ENCODE peak calls at places on chromosomes 1 and 21, in five cellular contexts. One of them, this sample, is unnamed.

GRCh38 chr1:215807218-215807617 is 240.1 kb downstream of the KCTD3 start:
- DNase-seq in esophagus squamous epithelium: no peak
- DNase-seq in HL-60: no peak
- DNase-seq in IMR-90: no peak
- DNase-seq in gastrocnemius medialis: no peak
- DNase-seq in this sample: no peak

GRCh38 chr1:162283657-162284056 is 93.0 kb downstream of the SPATA46 start:
- DNase-seq in esophagus squamous epithelium: no peak
- DNase-seq in IMR-90: no peak
- DNase-seq in HL-60: no peak
- DNase-seq in gastrocnemius medialis: no peak
- DNase-seq in this sample: no peak

GRCh38 chr1:181044449-181044966 is 10.7 kb downstream of the MR1 start:
- DNase-seq in IMR-90: peak
- DNase-seq in esophagus squamous epithelium: no peak
- DNase-seq in HL-60: peak
- DNase-seq in gastrocnemius medialis: no peak
- DNase-seq in this sample: peak

GRCh38 chr1:15152318-15153183 is 996 bp upstream of the TMEM51 start:
- DNase-seq in HL-60: no peak
- DNase-seq in esophagus squamous epithelium: no peak
- DNase-seq in gastrocnemius medialis: peak
- DNase-seq in IMR-90: peak
- DNase-seq in this sample: peak

GRCh38 chr1:201893431-201893830 is 4.7 kb downstream of the SHISA4 start:
- DNase-seq in gastrocnemius medialis: no peak
- DNase-seq in IMR-90: no peak
- DNase-seq in esophagus squamous epithelium: no peak
- DNase-seq in HL-60: no peak
- DNase-seq in this sample: no peak

GRCh38 chr1:180917306-180918065 is 4.8 kb downstream of the KIAA1614 start:
- DNase-seq in gastrocnemius medialis: no peak
- DNase-seq in esophagus squamous epithelium: no peak
- DNase-seq in IMR-90: peak
- DNase-seq in HL-60: peak
- DNase-seq in this sample: no peak

GRCh38 chr1:11458811-11459275 is 20.1 kb upstream of the DISP3 start:
- DNase-seq in gastrocnemius medialis: no peak
- DNase-seq in HL-60: no peak
- DNase-seq in esophagus squamous epithelium: no peak
- DNase-seq in IMR-90: no peak
- DNase-seq in this sample: no peak

GRCh38 chr1:3127738-3128137 is 58.7 kb downstream of the PRDM16 start:
- DNase-seq in esophagus squamous epithelium: no peak
- DNase-seq in HL-60: no peak
- DNase-seq in gastrocnemius medialis: no peak
- DNase-seq in IMR-90: no peak
- DNase-seq in this sample: no peak

GRCh38 chr21:41064325-41064724 is 103.6 kb upstream of the BACE2 start:
- DNase-seq in IMR-90: no peak
- DNase-seq in esophagus squamous epithelium: no peak
- DNase-seq in gastrocnemius medialis: no peak
- DNase-seq in HL-60: no peak
- DNase-seq in this sample: no peak

GRCh38 chr1:91020967-91021685 is 709 bp downstream of the ZNF644 start:
- DNase-seq in esophagus squamous epithelium: peak
- DNase-seq in HL-60: peak
- DNase-seq in gastrocnemius medialis: peak
- DNase-seq in IMR-90: peak
- DNase-seq in this sample: peak

GRCh38 chr21:36699546-36700294 is 805 bp downstream of the SIM2 start:
- DNase-seq in gastrocnemius medialis: no peak
- DNase-seq in esophagus squamous epithelium: no peak
- DNase-seq in IMR-90: no peak
- DNase-seq in HL-60: no peak
- DNase-seq in this sample: no peak

GRCh38 chr1:184608581-184608980 is 146.1 kb downstream of the EDEM3 start:
- DNase-seq in IMR-90: no peak
- DNase-seq in gastrocnemius medialis: no peak
- DNase-seq in esophagus squamous epithelium: no peak
- DNase-seq in HL-60: no peak
- DNase-seq in this sample: no peak

GRCh38 chr1:59897165-59897564 is 29.4 kb downstream of the CYP2J2 start:
- DNase-seq in IMR-90: no peak
- DNase-seq in HL-60: no peak
- DNase-seq in gastrocnemius medialis: no peak
- DNase-seq in esophagus squamous epithelium: no peak
- DNase-seq in this sample: no peak

GRCh38 chr1:74534241-74534640 is 21.8 kb upstream of the LRRC53 start:
- DNase-seq in gastrocnemius medialis: no peak
- DNase-seq in HL-60: no peak
- DNase-seq in IMR-90: no peak
- DNase-seq in esophagus squamous epithelium: no peak
- DNase-seq in this sample: no peak

GRCh38 chr1:170659404-170660035 is 4.4 kb upstream of the PRRX1 start:
- DNase-seq in gastrocnemius medialis: no peak
- DNase-seq in esophagus squamous epithelium: no peak
- DNase-seq in IMR-90: no peak
- DNase-seq in HL-60: no peak
- DNase-seq in this sample: no peak

GRCh38 chr1:8419861-8420260 is 101.9 kb downstream of the SLC45A1 start:
- DNase-seq in gastrocnemius medialis: peak
- DNase-seq in IMR-90: no peak
- DNase-seq in HL-60: no peak
- DNase-seq in esophagus squamous epithelium: no peak
- DNase-seq in this sample: no peak

GRCh38 chr1:30822006-30822405 is 64.4 kb upstream of the LAPTM5 start:
- DNase-seq in gastrocnemius medialis: no peak
- DNase-seq in esophagus squamous epithelium: no peak
- DNase-seq in HL-60: no peak
- DNase-seq in IMR-90: no peak
- DNase-seq in this sample: no peak

GRCh38 chr1:203346060-203346754 is 4.7 kb downstream of the FMOD start:
- DNase-seq in esophagus squamous epithelium: no peak
- DNase-seq in HL-60: no peak
- DNase-seq in gastrocnemius medialis: no peak
- DNase-seq in IMR-90: no peak
- DNase-seq in this sample: no peak

GRCh38 chr1:47179988-47180563 is 9.8 kb downstream of the PDZK1IP1 start:
- DNase-seq in esophagus squamous epithelium: no peak
- DNase-seq in HL-60: no peak
- DNase-seq in gastrocnemius medialis: no peak
- DNase-seq in IMR-90: no peak
- DNase-seq in this sample: peak

GRCh38 chr1:203644661-203645510 is 18.3 kb downstream of the ATP2B4 start:
- DNase-seq in IMR-90: peak
- DNase-seq in esophagus squamous epithelium: no peak
- DNase-seq in gastrocnemius medialis: no peak
- DNase-seq in HL-60: no peak
- DNase-seq in this sample: no peak

GRCh38 chr1:193408782-193409293 is 222.4 kb upstream of the B3GALT2 start:
- DNase-seq in esophagus squamous epithelium: no peak
- DNase-seq in IMR-90: peak
- DNase-seq in HL-60: no peak
- DNase-seq in gastrocnemius medialis: no peak
- DNase-seq in this sample: no peak

GRCh38 chr1:24308365-24309015 is 10.7 kb upstream of the GRHL3 start:
- DNase-seq in esophagus squamous epithelium: no peak
- DNase-seq in IMR-90: no peak
- DNase-seq in gastrocnemius medialis: no peak
- DNase-seq in HL-60: no peak
- DNase-seq in this sample: no peak

GRCh38 chr21:19981938-19982337 is 1016.3 kb upstream of the NCAM2 start:
- DNase-seq in IMR-90: no peak
- DNase-seq in esophagus squamous epithelium: no peak
- DNase-seq in gastrocnemius medialis: no peak
- DNase-seq in HL-60: no peak
- DNase-seq in this sample: no peak

GRCh38 chr1:112625696-112626095 is 6.1 kb downstream of the CAPZA1 start:
- DNase-seq in gastrocnemius medialis: no peak
- DNase-seq in esophagus squamous epithelium: no peak
- DNase-seq in HL-60: no peak
- DNase-seq in IMR-90: no peak
- DNase-seq in this sample: no peak

GRCh38 chr1:155569988-155570592 is 7.5 kb upstream of the ASH1L start:
- DNase-seq in HL-60: no peak
- DNase-seq in esophagus squamous epithelium: no peak
- DNase-seq in IMR-90: peak
- DNase-seq in gastrocnemius medialis: no peak
- DNase-seq in this sample: no peak
- H3K27ac ChIP-seq in HL-60: no peak
- H3K27ac ChIP-seq in esophagus squamous epithelium: no peak
- H3K27ac ChIP-seq in IMR-90: no peak
- H3K27ac ChIP-seq in gastrocnemius medialis: no peak
- H3K27ac ChIP-seq in this sample: no peak

DNA sequence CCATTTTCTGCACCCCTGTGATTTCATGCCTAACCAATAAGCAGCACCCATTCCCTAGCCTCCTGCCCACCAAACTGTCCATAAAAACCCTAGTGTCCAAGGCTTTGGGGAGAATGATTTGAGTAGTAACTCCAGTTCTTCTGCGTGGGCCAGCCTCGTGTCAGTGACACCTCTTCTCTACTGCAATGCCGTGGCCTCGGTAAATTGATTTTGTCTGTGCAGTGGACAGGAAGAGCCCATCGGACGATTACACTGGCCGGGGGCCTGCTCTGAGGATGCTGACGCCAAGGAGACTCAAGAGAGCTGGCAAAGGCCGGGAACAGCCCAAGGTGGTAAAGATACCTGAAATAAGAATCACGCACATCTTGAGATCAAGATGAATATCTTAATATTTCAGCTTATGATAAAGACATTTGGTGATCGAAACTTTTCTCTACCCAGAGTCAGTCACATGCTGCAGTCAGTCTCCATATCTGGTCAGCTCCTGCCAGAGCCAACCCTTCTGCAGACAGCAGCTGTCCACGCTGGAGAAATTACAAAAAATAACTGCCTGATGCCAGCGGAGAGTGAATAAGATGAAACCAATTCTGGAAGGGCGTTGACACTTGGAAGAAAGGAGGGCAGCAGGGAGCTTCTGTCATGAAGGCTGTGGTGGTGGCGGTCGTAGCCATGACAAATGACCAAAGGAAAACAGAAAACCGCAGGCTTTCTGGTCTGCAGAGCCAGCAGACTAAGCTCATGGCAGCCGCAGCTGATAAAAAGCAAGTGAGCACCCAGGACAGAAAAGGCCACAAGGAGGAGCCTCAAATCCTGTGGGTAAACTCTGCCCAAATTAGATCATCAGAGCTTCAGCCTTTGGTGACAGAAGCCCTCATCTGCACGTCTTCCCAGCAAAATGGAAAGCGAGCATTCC is 29.1 kb downstream of the RSPH1 start:
- DNase-seq in esophagus squamous epithelium: no peak
- DNase-seq in IMR-90: peak
- DNase-seq in HL-60: no peak
- DNase-seq in gastrocnemius medialis: no peak
- DNase-seq in this sample: no peak
- TF ChIP-seq CTCF in esophagus squamous epithelium: peak
- TF ChIP-seq CTCF in IMR-90: no peak
- TF ChIP-seq CTCF in HL-60: peak
- TF ChIP-seq CTCF in gastrocnemius medialis: peak
- TF ChIP-seq CTCF in this sample: peak

GRCh38 chr1:109535971-109536491 is 3.6 kb upstream of the GPR61 start:
- DNase-seq in esophagus squamous epithelium: no peak
- DNase-seq in IMR-90: no peak
- DNase-seq in HL-60: no peak
- DNase-seq in gastrocnemius medialis: peak
- DNase-seq in this sample: no peak
- H3K27ac ChIP-seq in esophagus squamous epithelium: peak
- H3K27ac ChIP-seq in IMR-90: no peak
- H3K27ac ChIP-seq in HL-60: no peak
- H3K27ac ChIP-seq in gastrocnemius medialis: peak
- H3K27ac ChIP-seq in this sample: no peak

DNA sequence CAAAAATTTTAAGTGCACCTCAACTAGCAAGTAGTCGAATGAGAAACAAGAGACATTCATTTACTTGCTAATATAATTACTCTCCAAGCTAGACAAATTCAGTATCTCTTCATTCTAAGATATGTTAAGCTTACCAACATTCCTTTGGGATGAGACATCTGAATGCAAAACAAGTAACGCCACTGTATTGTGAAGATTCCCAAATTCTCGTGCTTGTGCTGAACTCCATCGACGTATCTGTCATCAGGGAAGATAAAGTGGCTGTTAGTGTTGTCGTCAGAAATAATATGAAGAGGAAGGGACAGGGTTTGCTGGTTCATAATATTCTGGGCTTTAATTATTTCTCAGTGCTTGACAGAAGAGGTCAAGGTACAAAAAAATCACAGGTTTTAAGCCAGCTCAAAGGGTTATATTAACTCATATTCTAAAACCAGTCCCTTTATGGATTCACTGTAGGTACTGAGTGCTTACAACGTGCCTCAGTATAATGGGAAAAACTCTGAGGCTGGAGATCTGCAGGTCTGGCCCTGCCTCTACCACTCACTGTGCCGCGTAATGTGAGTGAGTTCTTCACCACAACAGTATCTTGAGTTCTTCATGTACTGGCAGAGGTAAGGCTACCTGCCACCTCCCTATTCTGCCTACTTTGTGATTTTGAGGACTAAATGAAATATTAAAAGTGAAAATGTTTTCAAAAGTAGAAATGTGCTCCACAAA is 42.0 kb downstream of the PCSK9 start:
- DNase-seq in IMR-90: peak
- DNase-seq in HL-60: no peak
- DNase-seq in gastrocnemius medialis: no peak
- DNase-seq in esophagus squamous epithelium: no peak
- DNase-seq in this sample: no peak
- TF ChIP-seq CTCF in IMR-90: no peak
- TF ChIP-seq CTCF in HL-60: no peak
- TF ChIP-seq CTCF in gastrocnemius medialis: no peak
- TF ChIP-seq CTCF in esophagus squamous epithelium: no peak
- TF ChIP-seq CTCF in this sample: no peak

This sample was measured in RWPE2.